ENCODE peak calls at places on chromosome 16, in five cellular contexts. One of them, this sample, is unnamed.

GRCh38 chr16:13873835-13874438 is 46.0 kb upstream of the ERCC4 start:
- DNase-seq in AG10803: peak; percentile 12
- DNase-seq in omental fat pad: no peak
- DNase-seq in RWPE2: no peak
- DNase-seq in fibroblast of mammary gland: peak; percentile 17
- DNase-seq in this sample: no peak

GRCh38 chr16:72789921-72790320 is 258.0 kb downstream of the ZFHX3 start:
- DNase-seq in AG10803: no peak
- DNase-seq in omental fat pad: no peak
- DNase-seq in RWPE2: no peak
- DNase-seq in fibroblast of mammary gland: no peak
- DNase-seq in this sample: no peak

GRCh38 chr16:78639775-78640174 is 540.3 kb downstream of the WWOX start:
- DNase-seq in AG10803: no peak
- DNase-seq in omental fat pad: no peak
- DNase-seq in RWPE2: no peak
- DNase-seq in fibroblast of mammary gland: no peak
- DNase-seq in this sample: no peak

GRCh38 chr16:67170948-67171649 is 761 bp downstream of the NOL3 start:
- DNase-seq in AG10803: peak; percentile 45
- DNase-seq in omental fat pad: no peak
- DNase-seq in RWPE2: no peak
- DNase-seq in fibroblast of mammary gland: peak; percentile 48
- DNase-seq in this sample: no peak

GRCh38 chr16:81715358-81716196 is 63.5 kb upstream of the PLCG2 start:
- DNase-seq in AG10803: no peak
- DNase-seq in omental fat pad: no peak
- DNase-seq in RWPE2: no peak
- DNase-seq in fibroblast of mammary gland: no peak
- DNase-seq in this sample: no peak

GRCh38 chr16:80023865-80024264 is 423.3 kb upstream of the MAF start:
- DNase-seq in AG10803: peak; percentile 12
- DNase-seq in omental fat pad: no peak
- DNase-seq in RWPE2: no peak
- DNase-seq in fibroblast of mammary gland: no peak
- DNase-seq in this sample: no peak

GRCh38 chr16:70793851-70794502 is 7.0 kb downstream of the VAC14 start:
- DNase-seq in AG10803: no peak
- DNase-seq in omental fat pad: no peak
- DNase-seq in RWPE2: no peak
- DNase-seq in fibroblast of mammary gland: no peak
- DNase-seq in this sample: no peak

GRCh38 chr16:86665319-86665675 is 86.9 kb downstream of the FOXL1 start:
- DNase-seq in AG10803: peak; percentile 87
- DNase-seq in omental fat pad: no peak
- DNase-seq in RWPE2: no peak
- DNase-seq in fibroblast of mammary gland: peak; percentile 97
- DNase-seq in this sample: no peak

GRCh38 chr16:80804451-80805383 is at the start of gene CDYL2:
- DNase-seq in AG10803: peak; percentile 35
- DNase-seq in omental fat pad: no peak
- DNase-seq in RWPE2: no peak
- DNase-seq in fibroblast of mammary gland: no peak
- DNase-seq in this sample: no peak

GRCh38 chr16:17992416-17992815 is 344.1 kb downstream of the NPIPA8 start:
- DNase-seq in AG10803: no peak
- DNase-seq in omental fat pad: no peak
- DNase-seq in RWPE2: no peak
- DNase-seq in fibroblast of mammary gland: no peak
- DNase-seq in this sample: no peak

GRCh38 chr16:57941016-57941656 is 29.8 kb downstream of the CNGB1 start:
- DNase-seq in AG10803: peak; percentile 42
- DNase-seq in omental fat pad: peak; percentile 34
- DNase-seq in RWPE2: no peak
- DNase-seq in fibroblast of mammary gland: peak; percentile 22
- DNase-seq in this sample: no peak

GRCh38 chr16:85675528-85675927 is 13.2 kb downstream of the GINS2 start:
- DNase-seq in AG10803: peak; percentile 31
- DNase-seq in omental fat pad: no peak
- DNase-seq in RWPE2: no peak
- DNase-seq in fibroblast of mammary gland: peak; percentile 54
- DNase-seq in this sample: no peak

GRCh38 chr16:53804467-53804866 is 100.5 kb downstream of the FTO start:
- DNase-seq in AG10803: no peak
- DNase-seq in omental fat pad: no peak
- DNase-seq in RWPE2: no peak
- DNase-seq in fibroblast of mammary gland: no peak
- DNase-seq in this sample: no peak

GRCh38 chr16:85202051-85202601 is 89.9 kb upstream of the CIBAR2 start:
- DNase-seq in AG10803: no peak
- DNase-seq in omental fat pad: no peak
- DNase-seq in RWPE2: no peak
- DNase-seq in fibroblast of mammary gland: no peak
- DNase-seq in this sample: no peak

GRCh38 chr16:74601131-74601871 is 5.6 kb downstream of the GLG1 start:
- DNase-seq in AG10803: no peak
- DNase-seq in omental fat pad: no peak
- DNase-seq in RWPE2: no peak
- DNase-seq in fibroblast of mammary gland: no peak
- DNase-seq in this sample: no peak

GRCh38 chr16:11251525-11252481 is 4.2 kb downstream of the SOCS1 start:
- DNase-seq in AG10803: peak; percentile 61
- DNase-seq in omental fat pad: no peak
- DNase-seq in RWPE2: no peak
- DNase-seq in fibroblast of mammary gland: peak; percentile 70
- DNase-seq in this sample: no peak

GRCh38 chr16:7791191-7791590 is 458.5 kb downstream of the RBFOX1 start:
- DNase-seq in AG10803: no peak
- DNase-seq in omental fat pad: no peak
- DNase-seq in RWPE2: no peak
- DNase-seq in fibroblast of mammary gland: no peak
- DNase-seq in this sample: no peak

GRCh38 chr16:35255186-35255803 is 1795.9 kb downstream of the TP53TG3F start:
- DNase-seq in AG10803: no peak
- DNase-seq in omental fat pad: no peak
- DNase-seq in RWPE2: no peak
- DNase-seq in fibroblast of mammary gland: no peak
- DNase-seq in this sample: no peak

GRCh38 chr16:55868980-55869379 is 6.2 kb downstream of the CES5A start:
- DNase-seq in AG10803: no peak
- DNase-seq in omental fat pad: no peak
- DNase-seq in RWPE2: no peak
- DNase-seq in fibroblast of mammary gland: no peak
- DNase-seq in this sample: no peak

GRCh38 chr16:75860654-75861053 is 134.4 kb upstream of the CPHXL start:
- DNase-seq in AG10803: no peak
- DNase-seq in omental fat pad: no peak
- DNase-seq in RWPE2: no peak
- DNase-seq in fibroblast of mammary gland: peak; percentile 21
- DNase-seq in this sample: no peak

GRCh38 chr16:85259115-85259830 is 147.0 kb upstream of the CIBAR2 start:
- DNase-seq in AG10803: no peak
- DNase-seq in omental fat pad: no peak
- DNase-seq in RWPE2: no peak
- DNase-seq in fibroblast of mammary gland: no peak
- DNase-seq in this sample: no peak

GRCh38 chr16:70715860-70716357 is 30.1 kb upstream of the MTSS2 start:
- DNase-seq in AG10803: no peak
- DNase-seq in omental fat pad: no peak
- DNase-seq in RWPE2: no peak
- DNase-seq in fibroblast of mammary gland: no peak
- DNase-seq in this sample: no peak

GRCh38 chr16:85621698-85622433 is 8.7 kb downstream of the GSE1 start:
- DNase-seq in AG10803: no peak
- DNase-seq in omental fat pad: no peak
- DNase-seq in RWPE2: no peak
- DNase-seq in fibroblast of mammary gland: no peak
- DNase-seq in this sample: no peak

GRCh38 chr16:87855852-87856715 is 13.2 kb downstream of the SLC7A5 start:
- DNase-seq in AG10803: no peak
- DNase-seq in omental fat pad: no peak
- DNase-seq in RWPE2: peak; percentile 72
- DNase-seq in fibroblast of mammary gland: peak; percentile 17
- DNase-seq in this sample: peak; percentile 87

GRCh38 chr16:79437764-79438728 is 162.5 kb downstream of the MAF start:
- DNase-seq in AG10803: no peak
- DNase-seq in omental fat pad: no peak
- DNase-seq in RWPE2: no peak
- DNase-seq in fibroblast of mammary gland: no peak
- DNase-seq in this sample: no peak

GRCh38 chr16:1194665-1195392 is 30.2 kb downstream of the TPSG1 start:
- DNase-seq in AG10803: no peak
- DNase-seq in omental fat pad: no peak
- DNase-seq in RWPE2: no peak
- DNase-seq in fibroblast of mammary gland: no peak
- DNase-seq in this sample: no peak

GRCh38 chr16:17205279-17206139 is 265.3 kb downstream of the XYLT1 start:
- DNase-seq in AG10803: peak; percentile 92
- DNase-seq in omental fat pad: no peak
- DNase-seq in RWPE2: no peak
- DNase-seq in fibroblast of mammary gland: peak; percentile 68
- DNase-seq in this sample: no peak

GRCh38 chr16:77300232-77300631 is 101.0 kb downstream of the SYCE1L start:
- DNase-seq in AG10803: no peak
- DNase-seq in omental fat pad: no peak
- DNase-seq in RWPE2: no peak
- DNase-seq in fibroblast of mammary gland: no peak
- DNase-seq in this sample: no peak

GRCh38 chr16:73191111-73192046 is 143.5 kb upstream of the ZFHX3 start:
- DNase-seq in AG10803: no peak
- DNase-seq in omental fat pad: no peak
- DNase-seq in RWPE2: no peak
- DNase-seq in fibroblast of mammary gland: no peak
- DNase-seq in this sample: no peak

GRCh38 chr16:11306997-11307638 is 26.0 kb upstream of the PRM1 start:
- DNase-seq in AG10803: no peak
- DNase-seq in omental fat pad: no peak
- DNase-seq in RWPE2: no peak
- DNase-seq in fibroblast of mammary gland: no peak
- DNase-seq in this sample: no peak

GRCh38 chr16:1874854-1875253 is 2.9 kb upstream of the MEIOB start:
- DNase-seq in AG10803: no peak
- DNase-seq in omental fat pad: no peak
- DNase-seq in RWPE2: no peak
- DNase-seq in fibroblast of mammary gland: no peak
- DNase-seq in this sample: no peak

GRCh38 chr16:84036982-84037425 is 5.6 kb downstream of the SLC38A8 start:
- DNase-seq in AG10803: no peak
- DNase-seq in omental fat pad: no peak
- DNase-seq in RWPE2: no peak
- DNase-seq in fibroblast of mammary gland: no peak
- DNase-seq in this sample: no peak

GRCh38 chr16:23248261-23249194 is 53.6 kb upstream of the SCNN1B start:
- DNase-seq in AG10803: peak; percentile 9
- DNase-seq in omental fat pad: no peak
- DNase-seq in RWPE2: no peak
- DNase-seq in fibroblast of mammary gland: no peak
- DNase-seq in this sample: no peak

GRCh38 chr16:85441189-85441889 is 171.8 kb upstream of the GSE1 start:
- DNase-seq in AG10803: no peak
- DNase-seq in omental fat pad: no peak
- DNase-seq in RWPE2: no peak
- DNase-seq in fibroblast of mammary gland: no peak
- DNase-seq in this sample: no peak

GRCh38 chr16:8869212-8869987 is 594 bp upstream of the CARHSP1 start:
- DNase-seq in AG10803: no peak
- DNase-seq in omental fat pad: no peak
- DNase-seq in RWPE2: no peak
- DNase-seq in fibroblast of mammary gland: no peak
- DNase-seq in this sample: no peak

GRCh38 chr16:8866884-8867482 is 1.8 kb downstream of the CARHSP1 start:
- DNase-seq in AG10803: no peak
- DNase-seq in omental fat pad: no peak
- DNase-seq in RWPE2: no peak
- DNase-seq in fibroblast of mammary gland: no peak
- DNase-seq in this sample: no peak

GRCh38 chr16:8866118-8866883 is 2.5 kb downstream of the CARHSP1 start:
- DNase-seq in AG10803: no peak
- DNase-seq in omental fat pad: no peak
- DNase-seq in RWPE2: no peak
- DNase-seq in fibroblast of mammary gland: peak; percentile 34
- DNase-seq in this sample: no peak

GRCh38 chr16:8868272-8869211 is at the start of gene CARHSP1:
- DNase-seq in AG10803: peak; percentile 83
- DNase-seq in omental fat pad: no peak
- DNase-seq in RWPE2: peak; percentile 88
- DNase-seq in fibroblast of mammary gland: peak; percentile 84
- DNase-seq in this sample: no peak

GRCh38 chr16:8867483-8868271 is 1.1 kb downstream of the CARHSP1 start:
- DNase-seq in AG10803: no peak
- DNase-seq in omental fat pad: peak; percentile 51
- DNase-seq in RWPE2: no peak
- DNase-seq in fibroblast of mammary gland: no peak
- DNase-seq in this sample: no peak
- TF ChIP-seq CTCF in AG10803: no peak
- TF ChIP-seq CTCF in omental fat pad: no peak
- TF ChIP-seq CTCF in RWPE2: no peak
- TF ChIP-seq CTCF in fibroblast of mammary gland: no peak
- TF ChIP-seq CTCF in this sample: no peak

GRCh38 chr16:63461248-63461841 is 1425.1 kb upstream of the CDH8 start:
- DNase-seq in AG10803: peak; percentile 42
- DNase-seq in omental fat pad: no peak
- DNase-seq in RWPE2: no peak
- DNase-seq in fibroblast of mammary gland: peak; percentile 48
- DNase-seq in this sample: no peak
- TF ChIP-seq CTCF in AG10803: peak; percentile 63
- TF ChIP-seq CTCF in omental fat pad: no peak
- TF ChIP-seq CTCF in RWPE2: peak; percentile 56
- TF ChIP-seq CTCF in fibroblast of mammary gland: peak; percentile 32
- TF ChIP-seq CTCF in this sample: peak; percentile 91

DNA sequence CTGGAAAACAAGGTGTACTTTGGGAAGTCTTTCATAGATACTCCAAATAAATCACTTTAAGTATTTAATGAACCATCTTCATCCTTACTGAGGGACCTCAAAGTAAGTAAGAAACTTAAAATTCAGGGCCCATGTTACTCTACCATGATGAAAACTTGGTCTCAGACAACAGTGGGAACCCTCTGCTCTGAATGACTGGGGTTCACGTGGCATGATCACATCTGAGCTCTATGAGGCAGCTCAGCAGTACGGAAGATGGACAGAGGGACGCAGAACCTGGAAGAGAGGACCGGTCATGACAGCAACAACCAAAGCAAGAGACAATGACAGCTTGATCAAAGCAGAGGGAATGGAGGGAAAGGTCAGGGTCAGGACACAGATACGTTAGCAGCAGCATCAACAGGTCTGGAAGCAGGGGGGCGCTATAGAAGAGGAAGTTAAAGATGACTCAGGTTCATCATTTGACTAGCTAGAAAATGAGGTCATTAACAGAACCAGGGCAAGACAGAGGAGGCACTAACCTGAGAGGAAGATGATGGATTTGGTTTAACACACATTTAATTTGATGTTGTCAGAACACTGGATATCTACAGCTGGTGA is 9.5 kb downstream of the XPO6 start:
- DNase-seq in AG10803: no peak
- DNase-seq in omental fat pad: no peak
- DNase-seq in RWPE2: no peak
- DNase-seq in fibroblast of mammary gland: no peak
- DNase-seq in this sample: no peak
- TF ChIP-seq CTCF in AG10803: no peak
- TF ChIP-seq CTCF in omental fat pad: no peak
- TF ChIP-seq CTCF in RWPE2: no peak
- TF ChIP-seq CTCF in fibroblast of mammary gland: peak; percentile 13
- TF ChIP-seq CTCF in this sample: peak; percentile 19

GRCh38 chr16:3149630-3150345 is 15.0 kb downstream of the ZNF213 start:
- DNase-seq in AG10803: peak; percentile 63
- DNase-seq in omental fat pad: no peak
- DNase-seq in RWPE2: no peak
- DNase-seq in fibroblast of mammary gland: peak; percentile 53
- DNase-seq in this sample: no peak
- TF ChIP-seq CTCF in AG10803: peak; percentile 50
- TF ChIP-seq CTCF in omental fat pad: no peak
- TF ChIP-seq CTCF in RWPE2: peak; percentile 67
- TF ChIP-seq CTCF in fibroblast of mammary gland: no peak
- TF ChIP-seq CTCF in this sample: peak; percentile 77